ENCODE peak calls at places on chromosomes 13 and 19, in ten cellular contexts. Y is OCI-LY7, I is psoas muscle, G is pancreas, D is adrenal gland, C is Caco-2, S is GM10248, H is stomach, A is progenitor cell of endocrine pancreas, F is nephron progenitor cell. V is an unnamed sample.

GRCh38 chr13:89721216-89721615 is 1626.3 kb upstream of the MIR17HG start:
- DNase-seq in Y (no peak), I (no peak), G (no peak), D (no peak), C (no peak), S (no peak), H (no peak), A (no peak), F (no peak), V (no peak)

GRCh38 chr13:86870388-86870966 is 800.7 kb upstream of the SLITRK5 start:
- DNase-seq in Y (peak; percentile 37), I (no peak), G (no peak), D (no peak), C (no peak), S (no peak), H (no peak), A (no peak), F (no peak), V (no peak)

GRCh38 chr19:4120933-4121612 is 2.8 kb downstream of the MAP2K2 start:
- DNase-seq in Y (no peak), I (no peak), G (no peak), D (no peak), C (no peak), S (no peak), H (no peak), A (no peak), F (no peak), V (no peak)

GRCh38 chr13:24039621-24040475 is 120.7 kb upstream of the SPATA13 start:
- DNase-seq in Y (no peak), I (no peak), G (no peak), D (no peak), C (no peak), S (peak; percentile 44), H (no peak), A (no peak), F (no peak), V (no peak)

GRCh38 chr13:70170689-70171088 is 62.4 kb upstream of the KLHL1 start:
- DNase-seq in Y (no peak), I (no peak), G (no peak), D (no peak), C (no peak), S (no peak), H (no peak), A (no peak), F (no peak), V (no peak)

GRCh38 chr13:99926014-99926731 is 45.4 kb downstream of the ZIC5 start:
- DNase-seq in Y (no peak), I (no peak), G (peak; percentile 63), D (peak; percentile 65), C (peak; percentile 16), S (no peak), H (peak; percentile 57), A (no peak), F (peak; percentile 27), V (no peak)

GRCh38 chr13:60329221-60329983 is 67.6 kb upstream of the TDRD3 start:
- DNase-seq in Y (peak; percentile 27), I (no peak), G (no peak), D (no peak), C (peak; percentile 83), S (peak; percentile 36), H (peak; percentile 34), A (peak; percentile 25), F (peak; percentile 45), V (no peak)

GRCh38 chr19:12484011-12484370 is 625 bp downstream of the ZNF709 start:
- DNase-seq in Y (no peak), I (no peak), G (no peak), D (no peak), C (no peak), S (no peak), H (no peak), A (no peak), F (no peak), V (no peak)

GRCh38 chr13:87355451-87355850 is 315.7 kb upstream of the SLITRK5 start:
- DNase-seq in Y (no peak), I (no peak), G (no peak), D (no peak), C (no peak), S (no peak), H (no peak), A (no peak), F (no peak), V (no peak)

GRCh38 chr13:75345191-75345590 is 136.8 kb downstream of the TBC1D4 start:
- DNase-seq in Y (no peak), I (no peak), G (no peak), D (no peak), C (no peak), S (no peak), H (no peak), A (no peak), F (no peak), V (no peak)

GRCh38 chr13:104534847-104535246 is 1468.6 kb upstream of the SLC10A2 start:
- DNase-seq in Y (peak; percentile 0), I (no peak), G (no peak), D (no peak), C (peak; percentile 18), S (no peak), H (no peak), A (no peak), F (peak; percentile 6), V (no peak)

GRCh38 chr19:362683-363082 is 18.1 kb upstream of the MIER2 start:
- DNase-seq in Y (no peak), I (no peak), G (no peak), D (peak; percentile 35), C (no peak), S (no peak), H (no peak), A (no peak), F (no peak), V (no peak)

GRCh38 chr13:31236211-31236786 is 36.5 kb downstream of the B3GLCT start:
- DNase-seq in Y (peak; percentile 84), I (no peak), G (no peak), D (no peak), C (peak; percentile 39), S (peak; percentile 28), H (no peak), A (no peak), F (no peak), V (no peak)
- TF ChIP-seq CTCF in Y (peak; percentile 97), I (peak; percentile 70), G (no peak), D (peak; percentile 53), C (peak; percentile 74), S (peak; percentile 55), H (no peak), A (peak; percentile 78), F (peak; percentile 82), V (peak; percentile 61)

GRCh38 chr13:112444001-112444311 is 67.8 kb downstream of the SPACA7 start:
- DNase-seq in Y (peak; percentile 25), I (peak; percentile 43), G (peak; percentile 89), D (peak; percentile 79), C (peak; percentile 89), S (peak; percentile 81), H (peak; percentile 75), A (peak; percentile 86), F (peak; percentile 90), V (no peak)

GRCh38 chr13:112442483-112443090 is 66.4 kb downstream of the SPACA7 start:
- DNase-seq in Y (no peak), I (no peak), G (no peak), D (peak; percentile 23), C (no peak), S (no peak), H (no peak), A (no peak), F (no peak), V (no peak)

GRCh38 chr13:112441779-112442310 is 65.7 kb downstream of the SPACA7 start:
- DNase-seq in Y (no peak), I (no peak), G (no peak), D (no peak), C (no peak), S (no peak), H (no peak), A (no peak), F (no peak), V (no peak)

GRCh38 chr13:112444416-112445399 is 68.6 kb downstream of the SPACA7 start:
- DNase-seq in Y (no peak), I (no peak), G (peak; percentile 51), D (peak; percentile 39), C (no peak), S (no peak), H (peak; percentile 22), A (no peak), F (no peak), V (no peak)

DNA sequence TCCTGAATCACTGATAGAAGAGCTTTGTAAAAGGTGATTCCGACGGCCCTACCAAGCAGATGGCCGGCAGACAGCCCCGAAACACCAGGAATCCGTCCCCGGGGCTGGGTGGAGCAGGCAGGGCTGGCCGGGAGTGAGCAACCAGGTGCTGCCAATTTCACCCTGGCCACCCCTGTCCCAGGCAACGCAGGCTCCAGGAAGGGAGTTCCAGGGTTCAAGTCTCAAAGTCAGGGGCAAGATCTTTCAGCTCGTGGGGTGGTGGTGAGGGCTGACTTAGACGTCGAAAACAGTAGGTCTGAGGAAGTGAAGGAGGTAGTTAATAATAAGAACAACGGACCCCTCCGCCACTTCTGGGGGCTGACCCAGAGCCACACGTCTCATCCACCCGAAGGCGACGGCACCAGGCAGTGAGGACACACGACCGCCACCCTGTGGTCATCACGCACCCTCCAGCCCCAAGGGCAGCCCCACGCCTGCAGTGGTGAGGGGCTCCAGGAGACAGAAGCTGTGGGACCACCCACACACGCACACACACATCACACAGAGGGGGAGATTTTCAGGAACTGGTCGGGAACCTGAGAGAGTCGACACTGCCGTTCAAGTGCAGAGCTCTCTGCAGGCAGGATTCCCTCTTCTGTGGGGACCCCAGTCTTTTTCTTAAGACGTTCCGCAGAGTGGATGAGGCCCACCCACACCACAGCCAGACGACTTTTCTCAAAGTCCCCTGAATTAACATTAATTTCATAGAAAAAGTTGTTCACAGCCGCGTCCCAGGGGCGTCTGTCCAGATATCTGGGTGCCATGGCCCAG is 67.2 kb downstream of the SPACA7 start:
- DNase-seq in Y (peak; percentile 0), I (no peak), G (no peak), D (peak; percentile 42), C (peak; percentile 32), S (no peak), H (peak; percentile 25), A (no peak), F (peak; percentile 66), V (no peak)
- TF ChIP-seq CTCF in Y (no peak), I (no peak), G (peak; percentile 6), D (no peak), C (no peak), S (peak; percentile 39), H (no peak), A (no peak), F (no peak), V (no peak)

GRCh38 chr13:33932765-33933406 is 114.9 kb downstream of the RFC3 start:
- DNase-seq in Y (no peak), I (no peak), G (no peak), D (no peak), C (no peak), S (no peak), H (no peak), A (no peak), F (no peak), V (no peak)
- TF ChIP-seq CTCF in Y (no peak), I (no peak), G (no peak), D (no peak), C (no peak), S (no peak), H (no peak), A (no peak), F (no peak), V (no peak)

DNA sequence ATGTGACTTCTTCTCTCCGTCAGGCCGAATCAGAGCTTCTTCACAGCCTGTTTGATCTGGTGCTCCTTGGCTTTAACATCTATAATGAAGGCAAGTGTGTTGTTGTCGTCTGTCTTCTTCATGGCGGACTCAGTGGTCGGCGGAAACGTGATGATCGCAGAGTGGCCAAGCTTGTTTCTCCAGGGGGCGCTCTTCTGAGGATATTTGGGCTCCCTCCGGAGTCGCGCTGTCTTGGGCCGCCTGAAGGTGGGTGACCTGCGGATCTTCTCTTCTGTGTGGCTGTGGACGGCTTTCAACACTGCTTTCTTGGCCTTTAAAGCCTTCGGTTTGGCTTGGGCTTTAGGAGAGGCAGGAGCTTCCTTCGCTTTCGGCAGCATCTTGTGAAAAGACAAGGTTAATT is 9.8 kb downstream of the TPRX1 start:
- DNase-seq in Y (no peak), I (no peak), G (no peak), D (no peak), C (no peak), S (no peak), H (no peak), A (no peak), F (no peak), V (no peak)
- TF ChIP-seq CTCF in Y (peak; percentile 44), I (no peak), G (no peak), D (no peak), C (peak; percentile 23), S (no peak), H (no peak), A (no peak), F (no peak), V (no peak)